ENCODE peak calls at places on chromosomes 16 and 17, in four cellular contexts. S is RWPE1, F is tibial artery, V is germinal center. T is an unnamed sample.
A peak's percentile ranks its signal among the peaks of the same experiment; 100 is the strongest.

GRCh38 chr16:27208809-27209208 is 5.5 kb downstream of the KDM8 start:
- DNase-seq in S (no peak), F (no peak), V (no peak), T (no peak)

GRCh38 chr17:63399856-63400255 is 46.2 kb downstream of the CYB561 start:
- DNase-seq in S (no peak), F (peak; percentile 43), V (no peak), T (no peak)

GRCh38 chr16:50478773-50479149 is 69.4 kb upstream of the NKD1 start:
- DNase-seq in S (no peak), F (no peak), V (no peak), T (no peak)

GRCh38 chr17:17837966-17838962 is 1.5 kb upstream of the SREBF1 start:
- DNase-seq in S (no peak), F (peak; percentile 73), V (no peak), T (peak; percentile 91)

GRCh38 chr17:40486513-40487370 is 14.7 kb downstream of the TNS4 start:
- DNase-seq in S (no peak), F (no peak), V (no peak), T (peak; percentile 8)

GRCh38 chr17:40309938-40310510 is 1.0 kb downstream of the RARA start:
- DNase-seq in S (no peak), F (no peak), V (no peak), T (peak; percentile 40)

GRCh38 chr16:67029249-67030096 is 524 bp downstream of the CBFB start:
- DNase-seq in S (peak; percentile 46), F (peak; percentile 58), V (peak; percentile 78), T (peak; percentile 64)

GRCh38 chr16:49834496-49835009 is 21.4 kb downstream of the ZNF423 start:
- DNase-seq in S (no peak), F (peak; percentile 83), V (no peak), T (no peak)

GRCh38 chr17:12627776-12628491 is 37.8 kb upstream of the MYOCD start:
- DNase-seq in S (no peak), F (no peak), V (no peak), T (no peak)

GRCh38 chr17:60398227-60398959 is 6.5 kb upstream of the USP32 start:
- DNase-seq in S (no peak), F (no peak), V (peak; percentile 74), T (peak; percentile 93)

GRCh38 chr17:1123397-1124237 is 56.2 kb downstream of the ABR start:
- DNase-seq in S (no peak), F (no peak), V (no peak), T (no peak)

GRCh38 chr16:54847207-54847606 is 83.5 kb upstream of the IRX5 start:
- DNase-seq in S (peak; percentile 89), F (no peak), V (no peak), T (no peak)

GRCh38 chr17:81890447-81891302 is 711 bp downstream of the ALYREF start:
- DNase-seq in S (no peak), F (no peak), V (peak; percentile 30), T (peak; percentile 34)

GRCh38 chr16:72952404-72953301 is 95.3 kb downstream of the ZFHX3 start:
- DNase-seq in S (no peak), F (no peak), V (no peak), T (no peak)

GRCh38 chr17:19876524-19877161 is 8.9 kb upstream of the ULK2 start:
- DNase-seq in S (no peak), F (peak; percentile 74), V (no peak), T (peak; percentile 53)

GRCh38 chr17:61668486-61668885 is 77.5 kb upstream of the NACA2 start:
- DNase-seq in S (no peak), F (no peak), V (no peak), T (no peak)

GRCh38 chr17:76270770-76271668 is 5.9 kb downstream of the UBALD2 start:
- DNase-seq in S (no peak), F (no peak), V (no peak), T (no peak)

GRCh38 chr17:63760771-63761539 is 12.4 kb downstream of the CCDC47 start:
- DNase-seq in S (no peak), F (no peak), V (no peak), T (no peak)

GRCh38 chr16:85569039-85569614 is 44.0 kb upstream of the GSE1 start:
- DNase-seq in S (no peak), F (no peak), V (no peak), T (no peak)

GRCh38 chr17:9763643-9764042 is 27.7 kb downstream of the DHRS7C start:
- DNase-seq in S (no peak), F (no peak), V (no peak), T (peak; percentile 18)